ENCODE peak calls at places on chromosomes 5 and 9, in five cellular contexts. P is WTC11, Z is putamen, N is NCI-H2081, V is endothelial cell. X is an unnamed sample.

GRCh38 chr5:122129332-122129731 is at the start of gene ZNF474:
- DNase-seq in P (peak), Z (no peak), N (no peak), V (peak), X (peak)

GRCh38 chr9:137139468-137140150 is 655 bp downstream of the GRIN1 start:
- DNase-seq in P (no peak), Z (no peak), N (no peak), V (no peak), X (no peak)

GRCh38 chr9:14396171-14396570 is 82.2 kb upstream of the NFIB start:
- DNase-seq in P (no peak), Z (peak), N (no peak), V (no peak), X (no peak)

GRCh38 chr9:91795500-91796241 is 154.4 kb downstream of the ROR2 start:
- DNase-seq in P (no peak), Z (no peak), N (no peak), V (no peak), X (peak)

GRCh38 chr9:93346240-93347112 is 105.0 kb upstream of the FAM120A start:
- DNase-seq in P (peak), Z (no peak), N (no peak), V (peak), X (peak)

GRCh38 chr9:125650271-125650737 is 56.7 kb downstream of the MAPKAP1 start:
- DNase-seq in P (no peak), Z (no peak), N (no peak), V (no peak), X (no peak)

GRCh38 chr9:137494104-137494544 is 35.0 kb upstream of the NSMF start:
- DNase-seq in P (no peak), Z (no peak), N (no peak), V (no peak), X (no peak)

GRCh38 chr5:67746103-67746502 is 469.5 kb upstream of the PIK3R1 start:
- DNase-seq in P (no peak), Z (no peak), N (no peak), V (no peak), X (no peak)

GRCh38 chr9:114169029-114169939 is 13.9 kb downstream of the COL27A1 start:
- DNase-seq in P (no peak), Z (no peak), N (no peak), V (no peak), X (no peak)

GRCh38 chr5:82405166-82405565 is 127.0 kb upstream of the RPS23 start:
- DNase-seq in P (no peak), Z (no peak), N (no peak), V (no peak), X (no peak)

GRCh38 chr5:68377733-68378132 is 162.2 kb downstream of the PIK3R1 start:
- DNase-seq in P (no peak), Z (no peak), N (no peak), V (no peak), X (no peak)

GRCh38 chr9:83047839-83048775 is 14.8 kb downstream of the RASEF start:
- DNase-seq in P (no peak), Z (no peak), N (no peak), V (no peak), X (no peak)

GRCh38 chr5:176728810-176729209 is 81.5 kb downstream of the TSPAN17 start:
- DNase-seq in P (no peak), Z (no peak), N (no peak), V (no peak), X (no peak)

GRCh38 chr9:87405677-87406544 is 91.8 kb upstream of the DAPK1 start:
- DNase-seq in P (no peak), Z (no peak), N (no peak), V (no peak), X (no peak)